ENCODE peak calls at places on chromosome 14, in ten cellular contexts. R is left ventricle myocardium inferior; G is stomach; H is lower leg skin; Q is tibial artery; N is pancreas; B is ovary; L is GM12878; C is CD8-positive, alpha-beta T cell; O is Caco-2. X is an unnamed sample.

GRCh38 chr14:64755661-64756265 is 51.5 kb downstream of the PLEKHG3 start:
- DNase-seq in Q (no peak), R (no peak), G (no peak), L (no peak), B (no peak), O (peak), N (no peak), H (peak), C (peak), X (peak)

GRCh38 chr14:51855234-51855633 is 5.2 kb upstream of the GNG2 start:
- DNase-seq in H (no peak), C (no peak), N (no peak), G (no peak), R (no peak), Q (no peak), O (no peak), L (no peak), B (no peak), X (peak)

GRCh38 chr14:83842536-83842935 is 1687.4 kb upstream of the FLRT2 start:
- DNase-seq in C (no peak), B (no peak), O (no peak), N (no peak), G (no peak), H (no peak), R (no peak), L (no peak), Q (no peak), X (no peak)

GRCh38 chr14:36874396-36875138 is 212.9 kb downstream of the PAX9 start:
- DNase-seq in C (no peak), B (no peak), G (no peak), H (no peak), Q (no peak), O (no peak), R (no peak), N (no peak), L (no peak), X (no peak)

GRCh38 chr14:52131640-52132320 is 62.9 kb upstream of the NID2 start:
- DNase-seq in Q (peak), G (peak), H (peak), L (peak), C (peak), N (peak), O (peak), R (peak), B (peak), X (peak)

GRCh38 chr14:22836301-22837058 is at the start of gene MMP14:
- DNase-seq in N (peak), H (peak), L (no peak), O (peak), G (peak), R (peak), Q (peak), B (peak), C (no peak), X (peak)

GRCh38 chr14:102316048-102316745 is 3.3 kb upstream of the ZNF839 start:
- DNase-seq in C (no peak), B (peak), H (no peak), G (no peak), L (no peak), Q (peak), N (no peak), O (peak), R (no peak), X (peak)

GRCh38 chr14:61233436-61233956 is 47.6 kb downstream of the TMEM30B start:
- DNase-seq in Q (no peak), R (no peak), C (no peak), N (no peak), B (no peak), O (no peak), G (no peak), L (no peak), H (no peak), X (no peak)

GRCh38 chr14:88748288-88748687 is 44.5 kb downstream of the EML5 start:
- DNase-seq in Q (no peak), O (no peak), R (no peak), L (no peak), G (no peak), H (no peak), N (no peak), B (no peak), C (no peak), X (no peak)

GRCh38 chr14:52086755-52087154 is 17.9 kb upstream of the NID2 start:
- DNase-seq in C (no peak), L (no peak), R (no peak), O (no peak), G (no peak), B (no peak), H (no peak), N (no peak), Q (no peak), X (peak)

DNA sequence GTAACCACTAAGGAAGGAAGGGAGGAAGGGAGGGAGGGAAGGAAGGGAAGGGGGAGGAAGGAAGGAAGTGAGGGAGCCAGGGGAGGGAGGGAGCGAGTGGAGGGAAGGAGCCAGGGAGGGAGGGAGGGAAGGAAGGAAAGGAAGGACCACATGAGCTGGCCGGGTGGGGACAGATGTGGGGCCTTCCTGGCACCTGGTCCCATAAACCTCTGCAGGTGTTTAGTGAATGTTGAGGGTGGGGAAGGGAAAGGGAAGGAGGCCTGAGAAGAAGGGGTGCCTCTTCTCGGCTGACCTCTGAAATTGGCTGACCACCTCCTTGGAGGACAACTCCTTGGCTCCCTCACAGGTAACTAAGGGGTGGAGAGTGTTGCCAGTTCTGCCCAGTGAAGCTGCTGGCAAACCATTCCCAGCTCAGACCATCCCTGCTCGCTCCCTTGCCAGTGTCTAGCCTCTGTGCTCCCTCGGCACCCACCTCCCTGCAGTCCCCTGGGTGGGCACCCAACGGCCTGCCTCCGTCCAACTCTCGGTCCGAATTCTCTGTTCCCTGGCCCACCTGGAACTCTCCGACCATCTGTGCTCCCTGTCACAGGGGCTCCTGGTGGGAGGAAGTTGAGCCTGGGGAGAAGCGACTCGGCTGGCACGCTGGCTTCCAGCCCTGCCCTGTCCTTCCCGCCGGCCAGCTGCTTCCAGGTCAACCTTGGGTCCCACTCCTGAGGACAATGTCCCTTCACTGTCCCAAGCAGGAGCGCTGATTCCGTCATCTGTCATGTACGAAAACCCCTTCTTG is 12.2 kb upstream of the PPP1R13B start:
- DNase-seq in R (no peak), L (no peak), H (no peak), B (no peak), N (peak), Q (no peak), G (no peak), O (no peak), C (no peak), X (no peak)
- H3K4me3 ChIP-seq in R (no peak), L (no peak), H (no peak), B (no peak), N (no peak), Q (no peak), G (no peak), O (no peak), C (no peak), X (no peak)

GRCh38 chr14:82047777-82048470 is 514.3 kb upstream of the SEL1L start:
- DNase-seq in L (no peak), H (no peak), R (no peak), C (no peak), Q (no peak), B (no peak), O (no peak), N (no peak), G (no peak), X (no peak)
- TF ChIP-seq CTCF in L (no peak), H (no peak), R (no peak), C (no peak), Q (no peak), B (no peak), O (no peak), N (no peak), G (no peak), X (no peak)

GRCh38 chr14:96304956-96305355 is 48.9 kb downstream of the BDKRB1 start:
- DNase-seq in L (no peak), B (no peak), Q (no peak), O (no peak), G (no peak), R (no peak), H (no peak), C (no peak), N (no peak), X (no peak)
- H3K4me3 ChIP-seq in L (no peak), B (no peak), Q (no peak), O (no peak), G (no peak), R (no peak), H (no peak), C (no peak), N (no peak), X (no peak)

GRCh38 chr14:94816113-94816512 is 46.2 kb upstream of the GSC start:
- DNase-seq in B (no peak), O (no peak), L (no peak), R (no peak), Q (no peak), G (no peak), H (no peak), C (no peak), N (no peak), X (peak)
- TF ChIP-seq CTCF in B (no peak), O (no peak), L (no peak), R (no peak), Q (no peak), G (no peak), H (no peak), C (no peak), N (no peak), X (peak)

DNA sequence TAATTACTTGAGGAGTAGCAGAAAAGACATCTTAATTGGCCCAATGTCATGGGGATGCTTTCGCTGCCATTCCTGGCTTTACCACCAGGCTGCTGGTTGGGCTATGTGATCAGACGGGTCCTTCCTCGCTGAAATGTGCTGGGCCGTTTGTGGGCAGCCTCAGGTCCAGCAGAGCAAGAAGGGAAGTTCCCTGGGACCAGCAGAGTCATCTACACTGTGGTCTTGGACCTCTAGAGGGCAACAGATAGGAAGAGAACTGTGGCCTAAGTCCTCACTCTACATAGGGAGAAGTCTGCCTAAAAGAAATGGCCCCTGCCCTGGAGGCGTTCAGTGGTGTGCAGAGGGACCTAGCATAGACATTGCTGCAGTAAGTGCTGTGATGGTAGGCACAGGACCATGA is 10.9 kb downstream of the EVL start:
- DNase-seq in H (peak), O (peak), R (no peak), C (no peak), G (no peak), Q (no peak), N (no peak), L (no peak), B (no peak), X (peak)
- H3K4me3 ChIP-seq in H (no peak), O (no peak), R (no peak), C (peak), G (no peak), Q (no peak), N (no peak), L (no peak), B (no peak), X (no peak)

DNA sequence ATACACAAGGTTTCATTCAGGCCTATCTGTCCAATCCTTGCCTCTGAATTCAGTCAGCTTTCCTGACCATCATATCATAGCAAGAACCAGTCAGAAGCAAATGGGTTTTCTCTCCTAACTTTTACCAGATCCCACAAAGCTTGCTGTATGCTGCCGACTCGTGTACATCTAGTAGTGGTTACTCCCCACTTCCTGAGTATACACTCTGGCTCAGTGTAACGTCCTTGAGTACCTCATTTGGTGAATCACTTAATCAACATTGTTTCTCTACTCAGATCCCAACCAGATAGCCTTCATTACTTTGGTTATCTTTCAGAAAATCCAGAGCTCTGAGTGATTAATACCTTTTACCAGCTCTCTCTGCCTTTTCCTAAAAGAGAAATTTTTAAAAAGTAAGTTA is 728.2 kb downstream of the GALC start:
- DNase-seq in R (no peak), L (no peak), N (no peak), G (no peak), C (no peak), O (no peak), Q (no peak), H (no peak), B (no peak), X (no peak)
- TF ChIP-seq CTCF in R (no peak), L (no peak), N (no peak), G (no peak), C (no peak), O (no peak), Q (no peak), H (no peak), B (no peak), X (no peak)

GRCh38 chr14:91834571-91834970 is 32.8 kb downstream of the TC2N start:
- DNase-seq in L (no peak), N (no peak), H (no peak), R (no peak), B (no peak), G (no peak), Q (no peak), O (no peak), C (no peak), X (no peak)
- H3K4me3 ChIP-seq in L (no peak), N (peak), H (no peak), R (peak), B (peak), G (no peak), Q (peak), O (peak), C (no peak), X (no peak)

DNA sequence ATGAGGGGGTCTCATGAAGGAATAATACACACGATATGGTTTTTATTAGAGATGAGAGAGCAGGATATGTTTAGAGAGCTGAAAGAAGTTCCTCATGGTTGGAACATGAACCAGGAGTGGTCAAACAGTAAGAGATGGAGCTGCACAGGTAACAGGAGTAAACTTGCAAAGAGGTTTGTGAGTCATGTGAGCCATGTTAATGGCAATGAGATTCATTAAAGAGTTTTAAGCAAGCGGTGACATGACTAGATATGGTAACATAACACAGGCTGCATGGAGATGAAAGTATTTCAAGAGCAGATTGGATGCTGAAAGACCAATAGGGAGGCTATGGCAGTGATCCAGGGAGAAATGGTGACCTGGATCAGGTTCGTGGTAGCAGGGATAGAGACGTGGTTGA is 62.6 kb upstream of the SSTR1 start:
- DNase-seq in L (no peak), B (no peak), Q (no peak), H (peak), O (no peak), G (no peak), R (no peak), C (no peak), N (no peak), X (no peak)
- TF ChIP-seq CTCF in L (no peak), B (no peak), Q (no peak), H (no peak), O (no peak), G (no peak), R (no peak), C (no peak), N (no peak), X (no peak)

X was measured in AG10803.